ENCODE peak calls at places on chromosomes 3 and 15, in four cellular contexts. C, Q, H and V are unnamed samples.

GRCh38 chr15:38669160-38669505 is 104.5 kb upstream of the RASGRP1 start:
- DNase-seq in C (no peak), Q (no peak), H (no peak), V (no peak)

GRCh38 chr15:51135276-51135675 is 40.6 kb upstream of the TNFAIP8L3 start:
- DNase-seq in C (no peak), Q (no peak), H (no peak), V (no peak)

GRCh38 chr3:36954452-36955134 is 9.7 kb upstream of the TRANK1 start:
- DNase-seq in C (no peak), Q (no peak), H (no peak), V (no peak)

GRCh38 chr3:104519968-104520655 is 846.6 kb upstream of the ALCAM start:
- DNase-seq in C (no peak), Q (no peak), H (no peak), V (no peak)

GRCh38 chr3:60030982-60031381 is 981.2 kb upstream of the CFAP20DC start:
- DNase-seq in C (no peak), Q (no peak), H (no peak), V (no peak)

GRCh38 chr15:99421172-99421656 is 144.6 kb upstream of the MEF2A start:
- DNase-seq in C (no peak), Q (no peak), H (no peak), V (no peak)

GRCh38 chr3:140225996-140226395 is 291.0 kb downstream of the CLSTN2 start:
- DNase-seq in C (no peak), Q (no peak), H (no peak), V (no peak)

GRCh38 chr15:33104276-33104675 is 90.2 kb downstream of the FMN1 start:
- DNase-seq in C (no peak), Q (no peak), H (peak; percentile 21), V (no peak)

GRCh38 chr15:93249599-93249998 is 160.6 kb upstream of the RGMA start:
- DNase-seq in C (no peak), Q (no peak), H (no peak), V (no peak)

GRCh38 chr3:189334064-189334920 is 162.5 kb downstream of the TPRG1 start:
- DNase-seq in C (no peak), Q (no peak), H (no peak), V (no peak)

GRCh38 chr3:126746395-126747177 is 42.5 kb downstream of the CHCHD6 start:
- DNase-seq in C (peak; percentile 61), Q (no peak), H (peak; percentile 9), V (no peak)

GRCh38 chr15:71082803-71083202 is 32.5 kb upstream of the THSD4 start:
- DNase-seq in C (peak; percentile 34), Q (no peak), H (no peak), V (no peak)

GRCh38 chr15:62248277-62248974 is 83.3 kb upstream of the C2CD4B start:
- DNase-seq in C (no peak), Q (no peak), H (no peak), V (no peak)

GRCh38 chr3:47161983-47162694 is 1.8 kb downstream of the SETD2 start:
- DNase-seq in C (no peak), Q (no peak), H (peak; percentile 22), V (no peak)